ENCODE peak calls at places on chromosomes 2 and 18, in four cellular contexts. F is left lung, L is Caco-2, A is gastrocnemius medialis. T is an unnamed sample. For H3K4me1, the result is how much of the 10 kb centered on the place peaks cover.

GRCh38 chr2:939936-940620 is 10.6 kb upstream of the SNTG2 start:
- DNase-seq in F (no peak), L (no peak), A (no peak), T (no peak)

GRCh38 chr2:172734711-172735645 is 667 bp upstream of the RAPGEF4 start:
- DNase-seq in F (no peak), L (no peak), A (no peak), T (no peak)

GRCh38 chr2:147181351-147182029 is 663.3 kb upstream of the ACVR2A start:
- DNase-seq in F (no peak), L (no peak), A (no peak), T (no peak)

GRCh38 chr2:66701251-66701650 is 266.3 kb downstream of the MEIS1 start:
- DNase-seq in F (no peak), L (no peak), A (no peak), T (no peak)

GRCh38 chr18:55488473-55488872 is 99.5 kb downstream of the TCF4 start:
- DNase-seq in F (no peak), L (no peak), A (no peak), T (no peak)

GRCh38 chr2:211745295-211746097 is 793.1 kb downstream of the ERBB4 start:
- DNase-seq in F (no peak), L (peak), A (peak), T (no peak)

GRCh38 chr2:231415029-231415428 is 19.5 kb downstream of the B3GNT7 start:
- DNase-seq in F (no peak), L (no peak), A (no peak), T (no peak)

GRCh38 chr2:21230140-21230539 is 106.4 kb downstream of the TDRD15 start:
- DNase-seq in F (no peak), L (no peak), A (no peak), T (no peak)

GRCh38 chr2:106153781-106154180 is 40.3 kb downstream of the UXS1 start:
- DNase-seq in F (no peak), L (no peak), A (no peak), T (no peak)

GRCh38 chr2:203804070-203804469 is 63.5 kb upstream of the CTLA4 start:
- DNase-seq in F (no peak), L (no peak), A (peak), T (no peak)

GRCh38 chr18:47873625-47874024 is 56.8 kb downstream of the SMAD2 start:
- DNase-seq in F (no peak), L (no peak), A (no peak), T (no peak)

GRCh38 chr2:165113414-165113813 is 90.4 kb downstream of the SCN3A start:
- DNase-seq in F (no peak), L (no peak), A (no peak), T (no peak)

GRCh38 chr2:201730651-201731280 is 32.3 kb upstream of the MPP4 start:
- DNase-seq in F (no peak), L (no peak), A (no peak), T (no peak)

GRCh38 chr18:32372381-32373061 is 98.2 kb downstream of the GAREM1 start:
- DNase-seq in F (no peak), L (peak), A (no peak), T (peak)

GRCh38 chr2:149787206-149787605 is 199.6 kb upstream of the MMADHC start:
- DNase-seq in F (no peak), L (no peak), A (no peak), T (no peak)

GRCh38 chr2:161077367-161078210 is 82.6 kb upstream of the TANK start:
- DNase-seq in F (no peak), L (no peak), A (peak), T (no peak)

GRCh38 chr18:35692866-35693265 is 111.3 kb downstream of the GALNT1 start:
- DNase-seq in F (no peak), L (no peak), A (no peak), T (no peak)

GRCh38 chr18:43279015-43279758 is 1.9 kb upstream of the SYT4 start:
- DNase-seq in F (no peak), L (no peak), A (no peak), T (no peak)

GRCh38 chr2:85755122-85756027 is 1.6 kb downstream of the ATOH8 start:
- DNase-seq in F (peak), L (no peak), A (no peak), T (no peak)

GRCh38 chr18:36179562-36180334 is 7.5 kb upstream of the MOCOS start:
- DNase-seq in F (no peak), L (no peak), A (peak), T (peak)

GRCh38 chr2:25343187-25343825 is 1.6 kb upstream of the DNMT3A start:
- DNase-seq in F (no peak), L (no peak), A (no peak), T (no peak)

GRCh38 chr2:239157766-239158165 is 243.1 kb downstream of the HDAC4 start:
- DNase-seq in F (peak), L (peak), A (peak), T (peak)

GRCh38 chr2:109447811-109448210 is 166.0 kb downstream of the SEPTIN10 start:
- DNase-seq in F (no peak), L (peak), A (no peak), T (no peak)

GRCh38 chr2:120177011-120177621 is 46.1 kb downstream of the TMEM185B start:
- DNase-seq in F (peak), L (no peak), A (no peak), T (no peak)

GRCh38 chr2:236745420-236746210 is 176.0 kb downstream of the ACKR3 start:
- DNase-seq in F (no peak), L (peak), A (no peak), T (peak)

GRCh38 chr2:70964596-70965386 is 13.6 kb upstream of the ANKRD53 start:
- DNase-seq in F (peak), L (no peak), A (no peak), T (peak)

GRCh38 chr18:48831113-48831759 is 119.5 kb downstream of the SMAD7 start:
- DNase-seq in F (no peak), L (no peak), A (peak), T (no peak)

GRCh38 chr2:10260130-10260529 is 42.6 kb upstream of the HPCAL1 start:
- DNase-seq in F (no peak), L (peak), A (no peak), T (no peak)

GRCh38 chr2:239878686-239879085 is 146.5 kb downstream of the NDUFA10 start:
- DNase-seq in F (no peak), L (no peak), A (no peak), T (peak)

GRCh38 chr2:206442854-206443734 is at the start of gene ADAM23:
- DNase-seq in F (peak), L (peak), A (peak), T (no peak)

GRCh38 chr18:48324651-48325050 is 84.5 kb downstream of the ZBTB7C start:
- DNase-seq in F (no peak), L (no peak), A (no peak), T (no peak)

GRCh38 chr18:68316636-68317035 is 398.3 kb downstream of the TMX3 start:
- DNase-seq in F (no peak), L (no peak), A (no peak), T (no peak)

GRCh38 chr2:74001781-74002514 is 17.2 kb downstream of the TET3 start:
- DNase-seq in F (no peak), L (peak), A (no peak), T (no peak)
- H3K4me1 ChIP-seq in F (under half), L (under half), A (under half), T (under half)

DNA sequence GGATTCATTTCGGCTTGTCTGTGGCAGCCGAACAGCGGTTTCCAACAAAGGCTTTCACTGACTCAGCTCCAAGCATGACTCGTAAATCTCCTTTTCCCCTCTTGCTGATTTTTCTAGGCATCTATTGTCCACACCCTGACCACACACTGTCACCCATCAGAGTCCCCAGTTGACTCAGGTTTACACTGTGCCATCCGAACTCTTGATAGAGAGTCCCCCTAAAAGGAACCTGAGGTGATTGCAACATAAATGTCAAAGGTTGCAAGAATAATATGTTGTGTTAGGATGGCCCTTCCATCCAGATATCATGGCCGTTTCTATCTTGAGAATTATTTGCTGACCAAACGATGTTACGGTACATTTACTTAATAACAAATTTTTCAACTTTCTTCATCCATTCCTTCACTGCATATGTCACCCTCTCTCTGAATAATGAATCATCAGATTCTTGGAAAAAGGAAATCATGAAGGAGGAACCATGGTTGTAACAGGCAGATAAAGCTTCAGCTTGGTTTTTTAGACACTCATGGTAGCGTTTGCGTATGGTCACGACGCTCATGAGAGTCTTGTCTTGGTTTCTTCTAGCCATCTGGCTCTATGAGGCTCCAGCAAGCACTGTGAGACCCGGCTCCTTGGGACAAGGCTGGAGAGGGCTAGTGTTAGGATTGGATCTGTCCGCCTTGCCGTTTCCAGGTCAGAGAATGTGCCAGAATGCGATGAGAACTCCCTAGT is 72.1 kb downstream of the NPAS2 start:
- DNase-seq in F (no peak), L (no peak), A (no peak), T (no peak)
- H3K4me1 ChIP-seq in F (under half), L (under half), A (under half), T (under half)

GRCh38 chr2:38095655-38095995 is 19.7 kb upstream of the CYP1B1 start:
- DNase-seq in F (no peak), L (no peak), A (no peak), T (no peak)
- H3K4me1 ChIP-seq in F (under half), L (under half), A (under half), T (under half)

DNA sequence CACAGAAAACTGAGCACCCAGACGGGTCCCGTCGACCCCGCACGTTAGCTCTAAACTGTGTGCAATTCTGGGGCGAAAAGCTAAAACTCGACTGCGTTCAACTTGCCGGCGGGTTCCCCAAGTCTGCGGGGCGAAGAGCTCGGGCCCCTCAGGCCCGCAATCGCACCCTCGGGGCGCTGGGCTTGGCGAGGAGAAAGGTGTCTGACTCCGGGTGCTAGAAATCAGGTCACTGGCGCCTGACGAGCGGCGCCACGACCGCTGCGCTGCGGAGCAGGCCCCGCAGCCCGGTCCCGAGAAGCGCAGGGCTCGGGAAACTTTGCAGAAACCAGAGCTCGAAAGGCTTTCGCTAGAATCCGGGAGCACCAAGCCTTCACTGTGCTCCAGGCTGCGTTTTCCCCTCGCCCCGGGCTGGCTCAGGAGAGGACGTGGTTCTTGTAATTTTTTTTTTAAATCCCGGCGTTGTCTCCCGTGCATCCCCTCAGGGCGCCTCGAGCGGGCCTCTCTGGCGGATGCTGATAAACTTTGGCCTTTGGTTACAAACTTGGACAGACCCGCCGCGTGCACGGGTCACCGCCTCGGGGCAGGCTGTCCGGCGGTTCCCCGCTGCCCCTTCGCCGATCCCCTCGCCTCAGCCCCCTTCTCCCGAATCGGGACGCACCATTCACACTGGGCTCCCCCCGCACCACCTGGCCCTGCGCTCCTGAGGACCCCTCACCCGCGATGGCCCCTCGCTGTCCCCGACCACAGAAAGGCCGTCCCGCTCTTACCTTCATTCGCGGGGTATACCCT is 519 bp downstream of the EPHA4 start:
- DNase-seq in F (peak), L (peak), A (no peak), T (no peak)
- H3K4me1 ChIP-seq in F (under half), L (under half), A (under half), T (under half)

GRCh38 chr2:191899442-191899841 is 52.6 kb upstream of the CAVIN2 start:
- DNase-seq in F (no peak), L (no peak), A (no peak), T (no peak)

GRCh38 chr2:191892391-191892790 is 45.5 kb upstream of the CAVIN2 start:
- DNase-seq in F (no peak), L (no peak), A (no peak), T (no peak)

GRCh38 chr2:191895743-191896142 is 48.9 kb upstream of the CAVIN2 start:
- DNase-seq in F (no peak), L (no peak), A (no peak), T (no peak)

GRCh38 chr2:191894681-191895147 is 47.8 kb upstream of the CAVIN2 start:
- DNase-seq in F (no peak), L (no peak), A (no peak), T (no peak)

DNA sequence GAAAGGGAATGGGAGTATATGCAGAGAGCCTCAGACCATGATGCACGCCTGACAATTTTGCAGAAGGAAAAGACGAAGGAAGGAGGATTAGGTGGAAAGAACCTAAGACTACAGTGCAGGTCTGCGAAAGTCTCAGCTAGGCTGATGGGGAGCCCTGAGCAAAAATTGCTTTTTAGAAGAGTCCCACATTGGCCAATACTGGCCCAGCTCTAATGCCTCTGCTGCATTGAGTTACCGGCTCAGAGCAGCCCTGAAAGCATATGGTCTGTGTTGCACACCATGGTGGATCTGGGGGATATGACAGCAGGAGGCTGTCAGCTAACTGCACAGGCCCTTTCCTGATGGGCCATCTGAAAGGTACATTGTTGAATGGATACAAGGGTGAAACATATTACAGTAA is 48.3 kb upstream of the CAVIN2 start:
- DNase-seq in F (no peak), L (no peak), A (no peak), T (no peak)
- H3K4me1 ChIP-seq in F (under half), L (under half), A (under half), T (under half)